ENCODE peak calls at places on chromosomes 6 and 20, in seven cellular contexts. I is HCT116, B is GM12878, R is HepG2, W is K562, N is H1, U is SK-N-SH. Q is an unnamed sample.

GRCh38 chr6:98310408-98310807 is 524.0 kb upstream of the POU3F2 start:
- DNase-seq in I (no peak), W (no peak), R (no peak), N (no peak), U (no peak), B (no peak), Q (no peak)

GRCh38 chr6:122530440-122531046 is 58.9 kb upstream of the SERINC1 start:
- DNase-seq in N (peak; percentile 15), R (peak; percentile 69), B (peak; percentile 27), U (peak; percentile 44), W (peak; percentile 59), I (peak; percentile 62), Q (peak; percentile 44)

GRCh38 chr20:63577317-63577894 is 3.4 kb upstream of the HELZ2 start:
- DNase-seq in I (no peak), W (no peak), R (no peak), U (peak; percentile 87), B (no peak), N (no peak), Q (no peak)

GRCh38 chr6:161233986-161234620 is 39.8 kb downstream of the AGPAT4 start:
- DNase-seq in W (no peak), I (peak; percentile 13), R (no peak), U (peak; percentile 32), N (no peak), B (no peak), Q (no peak)

GRCh38 chr20:6829510-6830116 is 62.1 kb downstream of the BMP2 start:
- DNase-seq in W (no peak), B (no peak), I (no peak), N (no peak), U (no peak), R (peak; percentile 29), Q (no peak)

GRCh38 chr6:122400467-122401089 is 1.1 kb downstream of the HSF2 start:
- DNase-seq in I (no peak), R (no peak), N (no peak), B (no peak), U (no peak), W (no peak), Q (no peak)

GRCh38 chr6:142275146-142276006 is 26.4 kb upstream of the ADGRG6 start:
- DNase-seq in B (no peak), W (no peak), U (no peak), N (no peak), R (no peak), I (no peak), Q (no peak)

GRCh38 chr6:7911345-7911725 is 747 bp upstream of the TXNDC5 start:
- DNase-seq in B (no peak), I (no peak), N (no peak), W (no peak), U (no peak), R (no peak), Q (no peak)

GRCh38 chr6:26538936-26539615 is 910 bp downstream of the HMGN4 start:
- DNase-seq in I (no peak), N (no peak), R (no peak), B (no peak), U (no peak), W (no peak), Q (no peak)

GRCh38 chr6:15249371-15250019 is 3.6 kb downstream of the JARID2 start:
- DNase-seq in W (no peak), R (no peak), U (no peak), B (no peak), I (no peak), N (no peak), Q (no peak)

GRCh38 chr6:15248451-15249370 is 2.8 kb downstream of the JARID2 start:
- DNase-seq in W (peak; percentile 96), B (peak; percentile 67), I (peak; percentile 92), N (peak; percentile 67), R (peak; percentile 93), U (peak; percentile 96), Q (no peak)

GRCh38 chr6:15247214-15247749 is 1.4 kb downstream of the JARID2 start:
- DNase-seq in W (no peak), B (no peak), I (no peak), U (no peak), N (no peak), R (no peak), Q (no peak)

GRCh38 chr6:15246217-15247211 is 645 bp downstream of the JARID2 start:
- DNase-seq in W (no peak), N (no peak), U (no peak), R (no peak), I (no peak), B (no peak), Q (no peak)

GRCh38 chr6:15247750-15248450 is 2.0 kb downstream of the JARID2 start:
- DNase-seq in N (no peak), R (peak; percentile 46), U (peak; percentile 87), W (peak; percentile 83), B (no peak), I (no peak), Q (no peak)
- H3K4me1 ChIP-seq in N (peaks cover 15% of the 10 kb centered on the region), R (peaks cover 46% of the 10 kb centered on the region), U (peaks cover 7% of the 10 kb centered on the region), W (peaks cover 32% of the 10 kb centered on the region), B (peaks cover 16% of the 10 kb centered on the region), I (peaks cover 16% of the 10 kb centered on the region), Q (no peaks in the 10 kb centered on the region)

DNA sequence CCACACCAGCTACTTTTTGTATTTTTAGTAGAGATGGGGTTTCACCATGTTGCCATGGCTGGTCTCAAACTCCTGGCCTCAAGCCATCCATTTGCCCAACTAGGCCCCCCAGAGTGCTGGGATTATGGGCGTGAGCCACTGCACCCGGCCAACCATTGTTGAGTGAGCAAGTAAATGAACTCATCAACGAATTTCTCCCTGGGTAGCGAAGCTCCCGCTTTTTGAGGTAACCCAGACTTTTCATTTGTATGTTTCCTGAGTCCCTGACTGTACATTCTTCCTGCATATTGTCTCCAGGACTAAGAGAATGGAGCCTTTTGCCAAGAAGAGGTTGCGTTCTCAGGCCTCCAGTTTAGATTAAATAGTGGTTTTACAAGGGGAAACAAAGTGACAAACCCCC is 36.4 kb downstream of the RIPOR3 start:
- DNase-seq in N (no peak), W (no peak), I (no peak), B (no peak), R (no peak), U (no peak), Q (no peak)
- H3K9ac ChIP-seq in N (no peak overlapping the region), W (no peak overlapping the region), I (no peak overlapping the region), B (no peak overlapping the region), R (no peak overlapping the region), U (peak overlapping the region; percentile 49), Q (no peak overlapping the region)

GRCh38 chr6:169387809-169388383 is 134.2 kb upstream of the THBS2 start:
- DNase-seq in N (no peak), I (no peak), U (no peak), R (no peak), W (no peak), B (no peak), Q (no peak)
- TF ChIP-seq YY1 in N (no peak), I (no peak), U (no peak), R (no peak), W (no peak), B (no peak), Q (no peak)

GRCh38 chr6:5206920-5207561 is 53.7 kb downstream of the LYRM4 start:
- DNase-seq in R (no peak), N (no peak), U (no peak), I (no peak), W (no peak), B (no peak), Q (no peak)
- H3K4me1 ChIP-seq in R (peaks cover 47% of the 10 kb centered on the region), N (peaks cover 11% of the 10 kb centered on the region), U (peaks cover 14% of the 10 kb centered on the region), I (no peaks in the 10 kb centered on the region), W (peaks cover 3% of the 10 kb centered on the region), B (no peaks in the 10 kb centered on the region), Q (no peaks in the 10 kb centered on the region)

Q was measured in NT2/D1.